ENCODE peak calls at places on chromosomes 4 and X, in nine cellular contexts. U, S, T, P, Q, Z, B, N and J are unnamed samples.

GRCh38 chr4:76962406-76963135 is 13.0 kb downstream of the SEPTIN11 start:
- DNase-seq in U (no peak), S (no peak), T (no peak), P (no peak), Q (no peak), Z (no peak), B (no peak), N (no peak), J (no peak)

GRCh38 chr4:102345795-102346100 is 466 bp upstream of the SLC39A8 start:
- DNase-seq in U (no peak), S (no peak), T (no peak), P (no peak), Q (no peak), Z (no peak), B (no peak), N (no peak), J (no peak)

GRCh38 chrX:74450803-74451449 is 29.6 kb downstream of the SLC16A2 start:
- DNase-seq in U (no peak), S (peak; percentile 29), T (no peak), P (no peak), Q (peak; percentile 89), Z (no peak), B (peak; percentile 29), N (no peak), J (no peak)

GRCh38 chr4:158809611-158810486 is 41.0 kb downstream of the FNIP2 start:
- DNase-seq in U (no peak), S (peak; percentile 76), T (peak; percentile 38), P (no peak), Q (peak; percentile 58), Z (peak; percentile 75), B (no peak), N (no peak), J (no peak)

GRCh38 chr4:123599920-123600394 is 203.4 kb downstream of the SPRY1 start:
- DNase-seq in U (peak; percentile 78), S (peak; percentile 81), T (peak; percentile 77), P (no peak), Q (peak; percentile 17), Z (peak; percentile 89), B (no peak), N (peak; percentile 73), J (no peak)

GRCh38 chrX:133849676-133850075 is 135.7 kb downstream of the GPC3 start:
- DNase-seq in U (no peak), S (no peak), T (no peak), P (no peak), Q (peak; percentile 6), Z (no peak), B (no peak), N (no peak), J (no peak)

GRCh38 chr4:151415978-151416377 is 7.0 kb downstream of the FHIP1A start:
- DNase-seq in U (no peak), S (no peak), T (no peak), P (no peak), Q (peak; percentile 41), Z (no peak), B (no peak), N (no peak), J (no peak)

GRCh38 chr4:15562114-15562513 is 92.4 kb downstream of the CC2D2A start:
- DNase-seq in U (no peak), S (no peak), T (no peak), P (no peak), Q (no peak), Z (no peak), B (no peak), N (no peak), J (no peak)

GRCh38 chrX:37504991-37505390 is 66.5 kb upstream of the LANCL3 start:
- DNase-seq in U (no peak), S (no peak), T (no peak), P (no peak), Q (no peak), Z (no peak), B (no peak), N (no peak), J (no peak)

GRCh38 chrX:40167240-40168182 is 69.8 kb upstream of the BCOR start:
- DNase-seq in U (peak; percentile 85), S (no peak), T (peak; percentile 22), P (no peak), Q (no peak), Z (peak; percentile 53), B (no peak), N (peak; percentile 85), J (no peak)
- H3K4me1 ChIP-seq in U (no peaks in the 10 kb centered on the region), S (peaks cover 44% of the 10 kb centered on the region), T (no peaks in the 10 kb centered on the region), P (peaks cover 12% of the 10 kb centered on the region), Q (peaks cover 7% of the 10 kb centered on the region), Z (no peaks in the 10 kb centered on the region), B (peaks cover 10% of the 10 kb centered on the region), N (peaks cover 42% of the 10 kb centered on the region), J (peaks cover 60% of the 10 kb centered on the region)

GRCh38 chrX:153477458-153477857 is 7.1 kb upstream of the HAUS7 start:
- DNase-seq in U (no peak), S (no peak), T (no peak), P (no peak), Q (no peak), Z (no peak), B (no peak), N (no peak), J (no peak)
- H3K27ac ChIP-seq in U (no peak overlapping the region), S (peak overlapping the region; percentile 71), T (peak overlapping the region; percentile 49), P (peak overlapping the region; percentile 59), Q (peak overlapping the region; percentile 17), Z (no peak overlapping the region), B (no peak overlapping the region), N (no peak overlapping the region), J (peak overlapping the region; percentile 33)

GRCh38 chr4:121688261-121688660 is 8.5 kb downstream of the ANXA5 start:
- DNase-seq in U (no peak), S (no peak), T (no peak), P (no peak), Q (no peak), Z (no peak), B (no peak), N (no peak), J (no peak)

GRCh38 chr4:121693450-121693849 is 3.3 kb downstream of the ANXA5 start:
- DNase-seq in U (no peak), S (no peak), T (no peak), P (no peak), Q (no peak), Z (no peak), B (no peak), N (no peak), J (no peak)

GRCh38 chr4:121692261-121692660 is 4.5 kb downstream of the ANXA5 start:
- DNase-seq in U (no peak), S (no peak), T (no peak), P (no peak), Q (no peak), Z (no peak), B (no peak), N (no peak), J (no peak)

GRCh38 chr4:121688696-121689095 is 8.1 kb downstream of the ANXA5 start:
- DNase-seq in U (no peak), S (no peak), T (no peak), P (no peak), Q (no peak), Z (no peak), B (no peak), N (no peak), J (no peak)

DNA sequence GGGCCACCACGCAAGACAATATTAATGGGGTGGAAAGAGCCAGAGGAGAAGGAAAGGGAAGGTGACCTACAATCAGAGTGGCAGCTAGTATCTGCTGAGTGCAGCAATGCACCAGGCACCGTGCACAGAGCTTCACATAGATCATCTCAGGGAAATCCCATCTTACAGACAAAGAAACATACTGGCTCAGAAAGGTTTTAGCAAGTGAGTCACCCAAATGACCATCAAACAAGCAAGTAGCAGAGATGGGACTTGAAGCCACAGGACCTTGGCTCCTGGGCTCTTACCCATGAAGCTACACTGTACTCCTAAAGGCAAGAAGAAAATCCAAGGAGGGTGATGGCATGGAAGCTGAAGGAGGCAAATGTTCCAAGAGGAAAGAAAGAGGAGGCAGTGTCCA is 6.8 kb downstream of the ANXA5 start:
- DNase-seq in U (no peak), S (no peak), T (no peak), P (no peak), Q (peak; percentile 43), Z (no peak), B (no peak), N (no peak), J (no peak)
- H3K4me1 ChIP-seq in U (peaks cover 6% of the 10 kb centered on the region), S (peaks cover 62% of the 10 kb centered on the region), T (peaks cover 16% of the 10 kb centered on the region), P (no peaks in the 10 kb centered on the region), Q (peaks cover 21% of the 10 kb centered on the region), Z (no peaks in the 10 kb centered on the region), B (peaks cover 92% of the 10 kb centered on the region), N (peaks cover 23% of the 10 kb centered on the region), J (peaks cover 83% of the 10 kb centered on the region)

DNA sequence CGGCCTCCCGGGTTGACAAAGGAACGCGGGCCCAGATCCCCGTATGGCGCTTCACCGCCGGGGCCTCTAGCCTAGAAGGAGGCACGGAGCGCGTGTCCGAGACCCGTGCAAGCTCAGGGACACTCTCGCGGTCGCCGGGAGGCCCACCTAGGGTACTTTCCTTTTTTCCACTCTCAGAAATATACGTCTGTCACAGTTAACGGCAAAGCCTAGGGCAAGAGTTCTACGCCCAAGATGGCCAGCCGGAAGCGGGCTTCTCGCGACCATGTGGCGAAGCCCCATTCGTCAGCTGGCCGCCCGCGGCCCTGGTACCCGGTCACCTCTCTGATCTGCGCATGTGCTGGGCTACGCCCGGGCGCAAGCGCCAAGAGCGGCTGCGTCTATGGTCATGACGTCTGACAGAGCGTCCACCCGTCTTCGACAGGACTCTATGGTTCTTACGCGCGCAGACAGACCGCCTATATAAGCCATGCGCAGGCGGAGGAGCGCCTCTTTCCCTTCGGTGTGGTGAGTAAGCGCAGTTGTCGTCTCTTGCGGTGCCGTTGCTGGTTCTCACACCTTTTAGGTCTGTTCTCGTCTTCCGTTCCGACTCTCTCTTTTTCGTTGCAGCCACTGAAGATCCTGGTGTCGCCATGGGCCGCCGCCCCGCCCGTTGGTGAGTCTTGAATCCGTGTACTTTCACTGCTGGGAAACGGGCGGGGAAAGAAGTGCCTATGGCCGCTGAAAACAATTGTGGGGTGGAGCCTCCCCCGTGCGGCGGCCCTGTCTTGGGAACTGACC is at the start of gene RPL10:
- DNase-seq in U (peak; percentile 97), S (peak; percentile 96), T (peak; percentile 92), P (peak; percentile 60), Q (peak; percentile 98), Z (peak; percentile 91), B (peak; percentile 96), N (peak; percentile 89), J (peak; percentile 98)
- H3K27ac ChIP-seq in U (peak within 1 kb of the TSS; percentile 39), S (peak within 1 kb of the TSS; percentile 100), T (peak within 1 kb of the TSS; percentile 98), P (peak within 1 kb of the TSS; percentile 96), Q (peak within 1 kb of the TSS; percentile 98), Z (peak within 1 kb of the TSS; percentile 96), B (peak within 1 kb of the TSS; percentile 96), N (peak within 1 kb of the TSS; percentile 96), J (peak within 1 kb of the TSS; percentile 90)

GRCh38 chr4:147770831-147771230 is 38.9 kb downstream of the ARHGAP10 start:
- DNase-seq in U (no peak), S (no peak), T (no peak), P (no peak), Q (no peak), Z (no peak), B (no peak), N (no peak), J (no peak)
- H3K4me1 ChIP-seq in U (no peaks in the 10 kb centered on the region), S (peaks cover 42% of the 10 kb centered on the region), T (peaks cover 14% of the 10 kb centered on the region), P (peaks cover 17% of the 10 kb centered on the region), Q (peaks cover 16% of the 10 kb centered on the region), Z (no peaks in the 10 kb centered on the region), B (peaks cover 36% of the 10 kb centered on the region), N (no peaks in the 10 kb centered on the region), J (peaks cover 93% of the 10 kb centered on the region)